ENCODE peak calls at places on chromosomes 3 and 15, in four cellular contexts. J, Z, V and Q are unnamed samples. For H3K27me3, the result is how much of the 10 kb centered on the place peaks cover.

GRCh38 chr3:102478160-102478559 is 43.3 kb downstream of the ZPLD1 start:
- DNase-seq in J (no peak), Z (no peak), V (no peak), Q (no peak)

GRCh38 chr3:188974856-188975611 is 196.7 kb upstream of the TPRG1 start:
- DNase-seq in J (peak), Z (no peak), V (no peak), Q (no peak)

GRCh38 chr3:45690331-45691035 is 1.3 kb downstream of the SACM1L start:
- DNase-seq in J (no peak), Z (peak), V (no peak), Q (no peak)

GRCh38 chr15:67578020-67578600 is 35.6 kb downstream of the MAP2K5 start:
- DNase-seq in J (no peak), Z (no peak), V (no peak), Q (no peak)

GRCh38 chr3:138114431-138114918 is 933 bp downstream of the DZIP1L start:
- DNase-seq in J (peak), Z (peak), V (no peak), Q (no peak)

GRCh38 chr3:146044046-146044445 is 116.9 kb downstream of the PLOD2 start:
- DNase-seq in J (no peak), Z (no peak), V (no peak), Q (no peak)

GRCh38 chr3:8856721-8857120 is 87.3 kb upstream of the OXTR start:
- DNase-seq in J (no peak), Z (no peak), V (no peak), Q (no peak)

GRCh38 chr15:65056868-65057548 is 10.8 kb downstream of the RASL12 start:
- DNase-seq in J (no peak), Z (no peak), V (no peak), Q (peak)

GRCh38 chr3:42749753-42750231 is 23.3 kb downstream of the CCDC13 start:
- DNase-seq in J (peak), Z (no peak), V (no peak), Q (no peak)

GRCh38 chr3:168330983-168331382 is 235.3 kb upstream of the GOLIM4 start:
- DNase-seq in J (no peak), Z (peak), V (no peak), Q (no peak)

GRCh38 chr15:47439870-47440155 is 277.5 kb upstream of the SEMA6D start:
- DNase-seq in J (no peak), Z (no peak), V (no peak), Q (no peak)

GRCh38 chr3:51099794-51100542 is 285.1 kb upstream of the MANF start:
- DNase-seq in J (peak), Z (peak), V (no peak), Q (peak)

GRCh38 chr3:22893631-22894377 is 309.3 kb upstream of the UBE2E2 start:
- DNase-seq in J (no peak), Z (no peak), V (no peak), Q (no peak)

GRCh38 chr15:29920515-29920914 is 98.2 kb upstream of the TJP1 start:
- DNase-seq in J (no peak), Z (no peak), V (no peak), Q (no peak)

GRCh38 chr3:195921334-195921771 is 13.0 kb upstream of the TNK2 start:
- DNase-seq in J (no peak), Z (no peak), V (no peak), Q (no peak)

GRCh38 chr15:96392380-96393208 is 62.1 kb downstream of the NR2F2 start:
- DNase-seq in J (no peak), Z (no peak), V (no peak), Q (no peak)

GRCh38 chr3:49388416-49388815 is 23.4 kb downstream of the RHOA start:
- DNase-seq in J (no peak), Z (no peak), V (no peak), Q (no peak)

GRCh38 chr15:57343526-57343925 is 32.8 kb upstream of the CGNL1 start:
- DNase-seq in J (no peak), Z (peak), V (no peak), Q (no peak)

GRCh38 chr3:73999501-73999900 is 374.8 kb upstream of the PDZRN3 start:
- DNase-seq in J (no peak), Z (no peak), V (no peak), Q (no peak)

GRCh38 chr15:45801543-45801942 is 166.7 kb downstream of the SQOR start:
- DNase-seq in J (peak), Z (no peak), V (no peak), Q (no peak)

GRCh38 chr3:192121921-192122320 is 605.4 kb downstream of the FGF12 start:
- DNase-seq in J (no peak), Z (no peak), V (no peak), Q (no peak)

GRCh38 chr15:29102911-29103824 is 166.5 kb downstream of the NSMCE3 start:
- DNase-seq in J (no peak), Z (no peak), V (no peak), Q (no peak)

GRCh38 chr3:46029953-46030543 is 2.8 kb upstream of the XCR1 start:
- DNase-seq in J (no peak), Z (no peak), V (no peak), Q (no peak)

GRCh38 chr3:135368781-135369180 is 573.7 kb downstream of the EPHB1 start:
- DNase-seq in J (no peak), Z (no peak), V (no peak), Q (no peak)

GRCh38 chr3:135368316-135368715 is 573.3 kb downstream of the EPHB1 start:
- DNase-seq in J (no peak), Z (no peak), V (no peak), Q (no peak)

GRCh38 chr3:135362889-135363288 is 567.8 kb downstream of the EPHB1 start:
- DNase-seq in J (no peak), Z (no peak), V (no peak), Q (no peak)

DNA sequence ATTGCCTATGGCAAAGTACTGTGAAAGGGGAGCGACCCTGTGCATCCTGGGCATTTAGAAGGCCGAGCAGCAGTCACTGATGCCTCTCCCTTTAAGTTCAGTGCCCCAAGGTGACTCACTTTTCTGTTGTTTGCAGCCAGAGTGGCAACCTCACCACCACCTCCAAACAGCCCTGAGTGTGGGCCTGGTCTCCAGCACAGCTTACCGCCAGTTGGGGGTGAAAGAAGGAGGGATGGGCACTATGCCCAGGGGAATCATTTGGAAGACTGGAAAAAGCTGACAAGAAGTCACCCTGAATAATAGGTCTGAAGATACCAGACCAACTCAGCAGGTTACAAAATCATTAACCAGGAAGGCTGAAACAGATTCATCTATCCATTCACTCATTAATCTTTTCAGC is 571.8 kb downstream of the EPHB1 start:
- DNase-seq in J (no peak), Z (no peak), V (no peak), Q (no peak)
- TF ChIP-seq CTCF in J (no peak), Z (no peak), V (no peak), Q (no peak)

GRCh38 chr3:98769436-98769835 is 6.3 kb downstream of the ST3GAL6 start:
- DNase-seq in J (no peak), Z (no peak), V (no peak), Q (no peak)

GRCh38 chr3:98768961-98769360 is 5.8 kb downstream of the ST3GAL6 start:
- DNase-seq in J (no peak), Z (no peak), V (no peak), Q (no peak)

GRCh38 chr3:98766924-98767323 is 3.8 kb downstream of the ST3GAL6 start:
- DNase-seq in J (no peak), Z (no peak), V (no peak), Q (no peak)

GRCh38 chr3:98772022-98772421 is 8.9 kb downstream of the ST3GAL6 start:
- DNase-seq in J (no peak), Z (no peak), V (no peak), Q (no peak)

DNA sequence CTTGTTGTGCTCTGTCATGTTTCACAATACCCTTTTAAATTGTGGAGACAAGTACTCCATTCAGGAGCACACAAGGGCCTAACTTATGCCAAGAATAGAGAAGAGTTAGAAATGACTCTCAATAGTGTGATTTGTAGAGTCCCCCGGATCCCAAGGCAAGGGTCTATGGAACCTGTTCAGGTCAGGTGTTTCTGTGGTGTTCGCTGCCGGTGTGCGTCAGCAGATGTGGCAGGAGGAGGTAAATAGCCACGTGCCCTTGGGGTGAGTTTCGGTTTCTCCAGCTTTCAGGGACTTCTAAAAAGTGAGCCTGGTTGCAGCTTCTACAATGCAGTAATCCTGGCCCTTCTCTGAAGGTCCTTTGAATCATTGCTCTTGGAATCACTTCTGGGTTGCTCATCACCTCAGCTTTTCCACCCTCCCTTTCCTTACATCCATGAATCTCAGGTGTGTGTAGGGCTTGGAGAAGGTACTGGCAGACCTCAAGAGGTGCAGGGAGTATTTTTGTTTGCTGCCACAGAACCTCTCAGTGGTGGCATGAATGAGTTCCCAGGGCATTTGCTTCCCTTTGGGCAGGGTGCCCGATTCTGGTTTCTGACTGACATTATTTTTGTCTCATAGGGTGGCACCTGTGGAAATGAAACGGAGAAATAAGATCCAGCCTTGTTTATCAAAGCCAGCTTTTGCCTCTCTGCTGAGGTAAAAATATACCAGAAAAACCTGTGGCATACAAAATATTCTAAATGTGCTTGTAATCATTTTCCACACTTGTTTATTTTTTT is 7.3 kb downstream of the ST3GAL6 start:
- DNase-seq in J (no peak), Z (no peak), V (no peak), Q (peak)
- H3K27ac ChIP-seq in J (no peak), Z (no peak), V (no peak), Q (peak)

GRCh38 chr3:128493221-128494151 is 485 bp upstream of the GATA2 start:
- DNase-seq in J (no peak), Z (no peak), V (peak), Q (no peak)
- H3K27me3 ChIP-seq in J (half or more), Z (half or more), V (under half), Q (half or more)

GRCh38 chr15:87959080-87959479 is 297.5 kb downstream of the NTRK3 start:
- DNase-seq in J (no peak), Z (peak), V (no peak), Q (no peak)
- TF ChIP-seq CTCF in J (no peak), Z (peak), V (no peak), Q (no peak)

GRCh38 chr3:39870706-39871105 is 61.3 kb downstream of the MYRIP start:
- DNase-seq in J (peak), Z (no peak), V (no peak), Q (no peak)
- H3K27ac ChIP-seq in J (no peak), Z (no peak), V (no peak), Q (no peak)

DNA sequence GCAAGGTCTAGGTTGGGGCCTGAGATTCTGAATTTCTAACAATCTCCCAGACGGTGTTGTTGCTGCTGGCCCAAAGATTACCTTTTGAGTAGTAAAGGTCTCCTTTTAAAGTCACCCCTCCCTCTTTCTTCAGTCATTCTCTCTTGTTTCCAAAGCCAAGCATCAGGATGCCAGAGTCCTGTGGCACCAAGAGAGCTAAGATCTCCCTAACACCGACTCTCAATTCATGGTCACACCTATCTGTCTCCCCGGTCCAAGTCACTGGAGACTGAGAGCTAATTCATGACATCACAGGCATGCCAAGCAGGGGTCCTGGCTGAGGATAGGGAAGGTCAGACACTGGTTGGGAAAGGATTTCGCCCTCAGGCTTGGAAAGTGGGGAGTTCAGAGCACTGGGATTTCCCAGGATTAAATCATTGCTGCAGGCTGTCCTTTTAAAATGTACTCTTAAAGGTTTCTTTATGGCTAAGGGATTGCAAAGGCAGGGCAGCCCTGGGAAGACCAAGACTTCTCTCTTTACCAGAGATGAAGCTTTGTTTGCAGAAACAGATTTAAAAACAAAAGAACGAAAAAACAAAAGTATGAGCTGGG is 7.3 kb downstream of the SHOX2 start:
- DNase-seq in J (no peak), Z (no peak), V (no peak), Q (no peak)
- H3K27me3 ChIP-seq in J (half or more), Z (under half), V (half or more), Q (half or more)

GRCh38 chr3:129162729-129163579 is 2.1 kb upstream of the ISY1 start:
- DNase-seq in J (peak), Z (peak), V (no peak), Q (no peak)
- TF ChIP-seq CTCF in J (peak), Z (peak), V (no peak), Q (no peak)

DNA sequence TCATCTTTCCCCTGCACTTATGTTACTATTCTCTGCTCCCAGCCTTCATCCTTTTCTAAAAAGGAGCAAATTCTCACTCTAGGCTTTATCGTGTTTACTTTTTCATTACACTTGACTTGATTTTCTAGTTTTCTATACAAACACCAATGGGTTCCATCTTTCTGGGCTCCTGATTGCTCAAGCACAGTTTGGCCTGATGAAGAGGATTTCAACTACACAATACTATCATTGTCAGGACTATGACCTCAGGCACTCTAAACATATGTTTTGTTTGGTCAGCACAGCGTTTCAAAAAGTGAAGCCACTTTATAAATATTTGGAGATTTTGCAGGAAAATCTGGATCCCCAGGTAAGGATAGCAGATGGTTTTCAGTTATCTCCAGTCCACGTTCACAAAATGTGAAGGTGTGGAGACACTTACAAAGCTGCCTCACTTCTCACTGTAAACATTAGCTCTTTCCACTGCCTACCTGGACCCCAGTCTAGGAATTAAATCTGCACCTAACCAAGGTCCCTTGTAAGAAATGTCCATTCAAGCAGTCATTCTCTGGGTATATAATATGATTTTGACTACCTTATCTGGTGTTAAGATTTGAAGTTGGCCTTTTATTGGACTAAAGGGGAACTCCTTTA is 86.2 kb downstream of the TGFBR2 start:
- DNase-seq in J (no peak), Z (no peak), V (no peak), Q (no peak)
- H3K27ac ChIP-seq in J (no peak), Z (no peak), V (peak), Q (peak)